ENCODE peak calls at places on chromosomes 11 and 22, in four cellular contexts. P is lower lobe of right lung; O is neuronal stem cell; H is naive thymus-derived CD4-positive, alpha-beta T cell. Y is an unnamed sample.

GRCh38 chr22:49007013-49007653 is 820.5 kb downstream of the BRD1 start:
- DNase-seq in P (no peak), O (no peak), H (no peak), Y (no peak)

GRCh38 chr11:119536801-119537200 is 113.8 kb upstream of the THY1 start:
- DNase-seq in P (no peak), O (no peak), H (no peak), Y (no peak)

GRCh38 chr11:58629857-58630256 is 7.4 kb downstream of the CNTF start:
- DNase-seq in P (no peak), O (no peak), H (peak; percentile 34), Y (no peak)

GRCh38 chr11:128483211-128483788 is 104.1 kb downstream of the ETS1 start:
- DNase-seq in P (no peak), O (no peak), H (no peak), Y (no peak)

GRCh38 chr11:81237139-81237538 is 1496.5 kb downstream of the FAM181B start:
- DNase-seq in P (no peak), O (peak; percentile 50), H (no peak), Y (peak; percentile 25)

GRCh38 chr22:26393929-26394328 is 35.1 kb upstream of the ASPHD2 start:
- DNase-seq in P (no peak), O (no peak), H (no peak), Y (no peak)

GRCh38 chr11:73218106-73218829 is at the start of gene P2RY2:
- DNase-seq in P (peak; percentile 93), O (peak; percentile 67), H (no peak), Y (peak; percentile 53)

GRCh38 chr11:69102732-69103615 is 52.8 kb upstream of the SMIM38 start:
- DNase-seq in P (no peak), O (no peak), H (no peak), Y (no peak)

GRCh38 chr11:83147895-83148294 is 9.0 kb upstream of the PCF11 start:
- DNase-seq in P (no peak), O (no peak), H (no peak), Y (no peak)

GRCh38 chr22:31509041-31509440 is 12.7 kb downstream of the SFI1 start:
- DNase-seq in P (no peak), O (no peak), H (no peak), Y (no peak)

GRCh38 chr11:94974178-94974577 is 669 bp downstream of the KDM4D start:
- DNase-seq in P (no peak), O (no peak), H (no peak), Y (no peak)

GRCh38 chr11:94975599-94975998 is 2.1 kb downstream of the KDM4D start:
- DNase-seq in P (no peak), O (no peak), H (no peak), Y (no peak)

GRCh38 chr11:94968334-94968958 is 4.9 kb downstream of the CWC15 start:
- DNase-seq in P (no peak), O (no peak), H (no peak), Y (no peak)

GRCh38 chr11:94973099-94973968 is at the start of the genes CWC15 and KDM4D:
- DNase-seq in P (peak; percentile 96), O (peak; percentile 86), H (peak; percentile 94), Y (peak; percentile 94)
- H3K36me3 ChIP-seq in P (peaks cover 37% of the 10 kb centered on the region), O (peaks cover 10% of the 10 kb centered on the region), H (peaks cover 27% of the 10 kb centered on the region), Y (no peaks in the 10 kb centered on the region)

GRCh38 chr22:40422558-40423245 is 52.3 kb downstream of the SGSM3 start:
- DNase-seq in P (peak; percentile 67), O (no peak), H (no peak), Y (no peak)
- H3K4me1 ChIP-seq in P (peaks cover 20% of the 10 kb centered on the region), O (no peaks in the 10 kb centered on the region), H (no peaks in the 10 kb centered on the region), Y (no peaks in the 10 kb centered on the region)

DNA sequence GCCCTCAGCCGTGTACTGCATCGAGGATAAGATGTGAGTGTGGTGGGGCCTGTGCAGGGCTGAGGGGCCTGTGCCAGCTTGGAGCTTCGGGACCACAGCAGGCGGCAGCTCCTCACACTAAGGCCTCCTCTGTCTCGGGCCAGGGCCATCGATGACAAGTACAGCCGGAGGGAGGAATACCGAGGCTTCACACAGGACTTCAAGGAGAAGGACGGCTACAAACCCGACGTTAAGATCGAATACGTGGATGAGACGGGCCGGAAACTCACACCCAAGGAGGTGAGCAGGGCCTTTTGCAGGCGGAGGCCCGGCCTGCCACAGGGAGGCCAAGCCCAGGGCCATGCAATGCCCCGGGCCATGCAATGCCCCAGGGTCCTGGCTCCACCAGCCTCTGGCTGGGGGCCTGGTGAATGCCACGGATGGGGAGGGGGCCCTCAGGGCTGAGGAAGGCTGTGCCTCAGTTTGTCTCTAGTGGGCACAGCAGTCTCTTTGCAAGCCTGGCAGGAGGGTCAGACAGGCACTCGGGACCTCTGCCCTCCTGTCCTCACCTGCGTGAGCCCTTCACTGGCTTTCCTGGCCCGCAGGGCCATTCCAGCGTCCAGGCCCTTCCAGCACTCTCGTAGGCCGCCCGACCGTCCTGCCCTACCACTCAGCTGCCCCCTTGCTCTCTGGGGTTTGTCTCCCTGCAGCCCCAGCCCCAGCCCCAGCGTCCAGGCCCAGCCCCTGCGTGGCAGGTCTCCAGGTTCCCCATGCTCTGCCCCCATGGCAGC is 16.3 kb downstream of the SART1 start:
- DNase-seq in P (no peak), O (no peak), H (no peak), Y (no peak)
- H3K27ac ChIP-seq in P (no peak overlapping the region), O (no peak overlapping the region), H (no peak overlapping the region), Y (no peak overlapping the region)

GRCh38 chr22:46104170-46104880 is 46.0 kb upstream of the PPARA start:
- DNase-seq in P (no peak), O (no peak), H (no peak), Y (no peak)
- H3K36me3 ChIP-seq in P (peaks cover 87% of the 10 kb centered on the region), O (no peaks in the 10 kb centered on the region), H (no peaks in the 10 kb centered on the region), Y (peaks cover 14% of the 10 kb centered on the region)

GRCh38 chr11:114172055-114172861 is 112.7 kb downstream of the ZBTB16 start:
- DNase-seq in P (no peak), O (no peak), H (peak; percentile 47), Y (no peak)
- H3K4me1 ChIP-seq in P (peaks cover 99% of the 10 kb centered on the region), O (peaks cover 45% of the 10 kb centered on the region), H (peaks cover 85% of the 10 kb centered on the region), Y (peaks cover 43% of the 10 kb centered on the region)

GRCh38 chr22:20296598-20296997 is 23.3 kb downstream of the DGCR6L start:
- DNase-seq in P (no peak), O (no peak), H (no peak), Y (no peak)
- H3K27ac ChIP-seq in P (no peak overlapping the region), O (no peak overlapping the region), H (no peak overlapping the region), Y (no peak overlapping the region)

DNA sequence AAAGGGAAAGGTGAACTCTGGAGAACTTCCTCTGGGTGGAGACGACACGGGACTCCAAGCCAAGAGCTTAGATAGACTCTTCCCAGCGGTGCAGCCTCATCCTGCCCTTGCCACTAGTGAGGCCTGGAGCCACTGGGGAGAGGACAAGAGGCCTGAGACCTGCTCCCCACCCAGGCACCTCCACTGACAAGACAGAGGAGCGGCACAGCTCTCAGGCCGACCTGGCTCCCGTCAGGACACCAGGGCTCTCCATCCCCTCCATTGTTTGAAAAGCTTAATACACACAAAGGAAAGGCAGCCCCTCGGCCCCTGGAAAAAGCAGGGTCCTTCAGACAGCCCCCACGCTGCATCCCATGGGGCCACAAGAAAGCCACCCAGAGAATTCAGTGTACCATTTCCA is 29.6 kb downstream of the POLDIP3 start:
- DNase-seq in P (no peak), O (no peak), H (no peak), Y (no peak)
- H3K36me3 ChIP-seq in P (peaks cover 71% of the 10 kb centered on the region), O (peaks cover 39% of the 10 kb centered on the region), H (peaks cover 19% of the 10 kb centered on the region), Y (peaks cover 14% of the 10 kb centered on the region)

GRCh38 chr11:837189-837989 is 4.6 kb downstream of the CD151 start:
- DNase-seq in P (peak; percentile 51), O (no peak), H (no peak), Y (no peak)

GRCh38 chr11:837990-838307 is 4.4 kb downstream of the POLR2L start:
- DNase-seq in P (no peak), O (no peak), H (no peak), Y (no peak)

GRCh38 chr11:834371-835316 is 1.9 kb downstream of the CD151 start:
- DNase-seq in P (peak; percentile 85), O (no peak), H (no peak), Y (peak; percentile 59)

GRCh38 chr11:836700-837099 is 3.9 kb downstream of the CD151 start:
- DNase-seq in P (no peak), O (no peak), H (no peak), Y (no peak)

GRCh38 chr11:836274-836673 is 3.5 kb downstream of the CD151 start:
- DNase-seq in P (no peak), O (no peak), H (no peak), Y (no peak)
- H3K4me1 ChIP-seq in P (peaks cover 76% of the 10 kb centered on the region), O (peaks cover 27% of the 10 kb centered on the region), H (peaks cover 15% of the 10 kb centered on the region), Y (peaks cover 25% of the 10 kb centered on the region)

DNA sequence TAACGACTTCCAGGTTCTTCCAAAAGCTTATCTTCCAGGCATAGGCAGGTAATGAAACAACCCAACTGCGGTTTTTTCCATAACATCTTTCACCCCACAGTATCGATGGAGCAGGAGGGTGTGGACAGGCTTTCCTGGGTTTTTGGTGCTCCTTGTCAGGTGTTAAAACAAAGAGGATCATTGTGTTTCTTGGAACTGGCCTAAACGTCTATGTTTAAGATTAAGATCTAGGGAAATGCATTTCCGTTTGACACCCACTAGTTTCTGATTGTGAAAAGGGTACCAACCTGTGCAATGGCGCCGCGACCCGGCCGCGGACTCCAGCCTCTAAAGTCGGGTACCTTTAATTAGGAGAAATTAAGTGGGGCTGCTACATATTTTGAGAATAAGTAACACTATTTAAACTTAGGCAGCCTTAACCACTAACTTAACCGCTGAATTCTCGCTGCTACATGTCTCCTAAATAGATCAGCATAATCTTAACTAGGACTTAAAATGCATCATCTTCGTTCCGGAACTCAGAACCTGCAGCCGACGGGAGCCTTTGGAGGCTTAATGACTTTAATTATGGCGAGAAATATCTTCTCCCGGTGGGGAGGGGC is 31.5 kb downstream of the C22orf31 start:
- DNase-seq in P (no peak), O (peak; percentile 8), H (peak; percentile 2), Y (no peak)
- H3K27ac ChIP-seq in P (peak overlapping the region; percentile 78), O (no peak overlapping the region), H (no peak overlapping the region), Y (peak overlapping the region; percentile 83)